ENCODE peak calls at places on chromosomes 1 and 21, in seven cellular contexts. Z, C, L, H, Y, O and P are unnamed samples.

GRCh38 chr1:197224160-197224559 is 43.9 kb upstream of the CRB1 start:
- DNase-seq in L (no peak), Y (no peak), Z (no peak), C (no peak), O (peak), H (no peak), P (no peak)

GRCh38 chr1:26336477-26337205 is 17.3 kb downstream of the CRYBG2 start:
- DNase-seq in L (peak), Y (peak), C (no peak), O (peak), Z (peak), H (peak), P (peak)

GRCh38 chr1:184801503-184801902 is 46.8 kb upstream of the EDEM3 start:
- DNase-seq in C (no peak), H (no peak), L (no peak), Z (no peak), Y (no peak), O (no peak), P (peak)

GRCh38 chr21:25080161-25080560 is 527.1 kb downstream of the MRPL39 start:
- DNase-seq in Y (no peak), L (no peak), C (no peak), O (no peak), Z (no peak), H (no peak), P (no peak)

GRCh38 chr1:227887697-227888403 is 59.9 kb downstream of the WNT9A start:
- DNase-seq in O (peak), Z (no peak), Y (peak), L (peak), H (peak), C (no peak), P (peak)

GRCh38 chr1:59565611-59566410 is 248.9 kb upstream of the HOOK1 start:
- DNase-seq in H (no peak), L (no peak), Z (no peak), Y (no peak), C (no peak), O (no peak), P (no peak)

GRCh38 chr1:2044510-2045319 is 5.5 kb upstream of the PRKCZ start:
- DNase-seq in C (no peak), L (peak), Y (peak), Z (peak), H (peak), O (peak), P (peak)

GRCh38 chr21:41707231-41707988 is 59.4 kb downstream of the RIPK4 start:
- DNase-seq in H (no peak), Y (no peak), Z (peak), C (no peak), L (no peak), O (no peak), P (no peak)

GRCh38 chr1:115325876-115326275 is 12.2 kb downstream of the NGF start:
- DNase-seq in C (no peak), O (no peak), L (no peak), Z (no peak), Y (no peak), H (no peak), P (no peak)

GRCh38 chr1:227901239-227901905 is 46.4 kb downstream of the WNT9A start:
- DNase-seq in Y (peak), C (no peak), L (peak), H (no peak), O (no peak), Z (no peak), P (no peak)

GRCh38 chr1:96820111-96820510 is 98.5 kb downstream of the PTBP2 start:
- DNase-seq in Y (no peak), Z (no peak), O (no peak), L (no peak), C (no peak), H (no peak), P (no peak)

GRCh38 chr1:240280560-240281322 is 189.1 kb downstream of the FMN2 start:
- DNase-seq in O (peak), Y (no peak), L (no peak), Z (no peak), H (no peak), C (no peak), P (no peak)

GRCh38 chr1:162552684-162553252 is 8.8 kb upstream of the UAP1 start:
- DNase-seq in Z (no peak), L (no peak), C (no peak), H (no peak), Y (no peak), O (no peak), P (no peak)

GRCh38 chr21:31484219-31484618 is 140.2 kb upstream of the TIAM1 start:
- DNase-seq in O (no peak), L (no peak), C (no peak), Y (no peak), H (no peak), Z (no peak), P (no peak)

GRCh38 chr1:10781137-10781536 is 15.3 kb downstream of the CASZ1 start:
- DNase-seq in Y (no peak), O (no peak), L (no peak), Z (no peak), H (no peak), C (no peak), P (peak)

GRCh38 chr1:216521477-216521876 is 98.2 kb upstream of the USH2A start:
- DNase-seq in O (no peak), Y (no peak), Z (no peak), L (no peak), C (no peak), H (no peak), P (no peak)